ENCODE peak calls at places on chromosomes 7 and 10, in ten cellular contexts. R is retina; J is RPMI7951; I is NCI-H446 treated with DMSO at 0.1 percent for 48 hours; S is activated T-cell treated with anti-CD3 and anti-CD28 coated beads, Interleukin-2, amount 50 U/mL, for 72 hours; L is upper lobe of left lung; G is brain microvascular endothelial cell; D is transverse colon; V is T-cell; W is M059J. T is an unnamed sample.

GRCh38 chr7:98211676-98212531 is 665 bp downstream of the BHLHA15 start:
- DNase-seq in R (peak; percentile 37), J (peak; percentile 5), I (no peak), S (no peak), L (peak; percentile 83), G (no peak), D (peak; percentile 18), V (no peak), W (no peak), T (no peak)

GRCh38 chr10:129941199-129942018 is 22.7 kb downstream of the EBF3 start:
- DNase-seq in R (no peak), J (no peak), I (no peak), S (no peak), L (peak; percentile 66), G (no peak), D (no peak), V (no peak), W (no peak), T (no peak)

GRCh38 chr7:55055479-55055878 is 36.7 kb downstream of the EGFR start:
- DNase-seq in R (no peak), J (peak; percentile 89), I (no peak), S (no peak), L (no peak), G (peak; percentile 90), D (no peak), V (no peak), W (no peak), T (peak; percentile 60)

GRCh38 chr7:81812514-81813472 is 42.9 kb upstream of the HGF start:
- DNase-seq in R (no peak), J (no peak), I (no peak), S (no peak), L (no peak), G (no peak), D (no peak), V (no peak), W (no peak), T (no peak)

GRCh38 chr10:43453266-43453831 is 16.4 kb downstream of the ZNF487 start:
- DNase-seq in R (no peak), J (no peak), I (no peak), S (peak; percentile 27), L (no peak), G (no peak), D (no peak), V (no peak), W (no peak), T (no peak)

GRCh38 chr7:101018271-101019167 is 1.4 kb upstream of the MUC17 start:
- DNase-seq in R (peak; percentile 22), J (no peak), I (no peak), S (peak; percentile 32), L (no peak), G (no peak), D (no peak), V (no peak), W (no peak), T (no peak)

GRCh38 chr10:133526957-133527588 is at the start of gene CYP2E1:
- DNase-seq in R (no peak), J (no peak), I (no peak), S (no peak), L (peak; percentile 51), G (no peak), D (no peak), V (no peak), W (no peak), T (no peak)

GRCh38 chr7:2072042-2072441 is 160.7 kb downstream of the MAD1L1 start:
- DNase-seq in R (no peak), J (no peak), I (no peak), S (peak; percentile 19), L (no peak), G (no peak), D (no peak), V (no peak), W (no peak), T (no peak)

GRCh38 chr7:44713141-44713540 is 35.5 kb upstream of the ZMIZ2 start:
- DNase-seq in R (no peak), J (no peak), I (no peak), S (no peak), L (no peak), G (no peak), D (no peak), V (no peak), W (no peak), T (no peak)

GRCh38 chr7:100481466-100481865 is 2.3 kb upstream of the NYAP1 start:
- DNase-seq in R (no peak), J (no peak), I (no peak), S (no peak), L (no peak), G (no peak), D (no peak), V (no peak), W (no peak), T (no peak)

GRCh38 chr7:55255501-55256445 is 109.4 kb upstream of the LANCL2 start:
- DNase-seq in R (peak; percentile 95), J (peak; percentile 84), I (peak; percentile 14), S (peak; percentile 84), L (peak; percentile 97), G (peak; percentile 76), D (peak; percentile 87), V (peak; percentile 63), W (peak; percentile 83), T (peak; percentile 84)

GRCh38 chr7:25846722-25847121 is 305.3 kb upstream of the NFE2L3 start:
- DNase-seq in R (no peak), J (peak; percentile 81), I (peak; percentile 79), S (no peak), L (no peak), G (peak; percentile 94), D (peak; percentile 56), V (no peak), W (peak; percentile 94), T (peak; percentile 85)